ENCODE peak calls at places on chromosomes 4 and X, in nine cellular contexts. O, P, M, C, D, R, Z, T and I are unnamed samples.

GRCh38 chrX:39577976-39578962 is 519.5 kb downstream of the BCOR start:
- ATAC-seq in M (peak; percentile 94), C (peak; percentile 57), O (peak; percentile 91), D (peak; percentile 64), R (peak; percentile 74), P (peak; percentile 95), Z (no peak), T (no peak), I (no peak)

GRCh38 chr4:102137217-102137616 is 208.1 kb downstream of the SLC39A8 start:
- ATAC-seq in Z (no peak), P (no peak), R (no peak), O (no peak), T (no peak), C (no peak), D (no peak), M (no peak), I (no peak)

GRCh38 chrX:103626855-103627254 is 1.9 kb upstream of the TCEAL1 start:
- ATAC-seq in D (no peak), R (no peak), P (no peak), T (no peak), O (peak; percentile 45), M (peak; percentile 64), C (no peak), Z (no peak), I (peak; percentile 60)

GRCh38 chr4:184648220-184649025 is 824 bp downstream of the CASP3 start:
- ATAC-seq in M (peak; percentile 23), Z (peak; percentile 45), D (peak; percentile 74), C (peak; percentile 68), P (peak; percentile 57), T (peak; percentile 82), R (peak; percentile 59), O (peak; percentile 9), I (peak; percentile 54)

GRCh38 chr4:15161439-15161838 is 159.2 kb downstream of the CPEB2 start:
- ATAC-seq in C (no peak), Z (no peak), M (no peak), R (no peak), O (no peak), D (no peak), T (no peak), P (no peak), I (no peak)

GRCh38 chr4:147590249-147590920 is 26.8 kb upstream of the TMEM184C start:
- ATAC-seq in O (no peak), Z (no peak), C (peak; percentile 79), M (no peak), P (peak; percentile 70), T (peak; percentile 79), D (peak; percentile 69), R (no peak), I (no peak)

GRCh38 chr4:98314791-98315565 is 53.8 kb downstream of the RAP1GDS1 start:
- ATAC-seq in P (no peak), C (no peak), M (no peak), R (no peak), D (no peak), Z (no peak), T (no peak), O (no peak), I (no peak)

GRCh38 chr4:112765317-112765989 is 128.5 kb downstream of the LARP7 start:
- ATAC-seq in R (peak; percentile 76), P (peak; percentile 80), O (peak; percentile 60), T (no peak), C (peak; percentile 70), D (no peak), M (peak; percentile 45), Z (peak; percentile 66), I (no peak)

GRCh38 chr4:130029442-130029841 is 933.5 kb downstream of the C4orf33 start:
- ATAC-seq in D (no peak), Z (no peak), R (no peak), C (no peak), T (no peak), O (no peak), P (no peak), M (no peak), I (no peak)

GRCh38 chr4:142778430-142778829 is 67.7 kb downstream of the INPP4B start:
- ATAC-seq in C (no peak), O (no peak), D (no peak), Z (no peak), T (no peak), P (no peak), M (no peak), R (no peak), I (no peak)

GRCh38 chr4:147984065-147984777 is 252.3 kb downstream of the ARHGAP10 start:
- ATAC-seq in R (peak; percentile 90), P (peak; percentile 64), M (no peak), Z (peak; percentile 65), D (peak; percentile 67), O (peak; percentile 69), C (peak; percentile 79), T (peak; percentile 53), I (no peak)